ENCODE peak calls at places on chromosomes 16 and 17, in nine cellular contexts. C, K, W, F, A, P, Y, I and T are unnamed samples.

GRCh38 chr16:81521141-81521626 is 76.6 kb downstream of the CMIP start:
- DNase-seq in C (no peak), K (no peak), W (no peak), F (no peak), A (peak), P (no peak), Y (peak), I (no peak), T (peak)

GRCh38 chr17:42270596-42270995 is 5.6 kb downstream of the STAT5B start:
- DNase-seq in C (no peak), K (no peak), W (no peak), F (no peak), A (no peak), P (no peak), Y (no peak), I (no peak), T (no peak)

GRCh38 chr16:66510711-66511614 is 39.0 kb downstream of the TK2 start:
- DNase-seq in C (no peak), K (no peak), W (no peak), F (no peak), A (no peak), P (peak), Y (no peak), I (peak), T (no peak)

GRCh38 chr17:80043963-80044362 is 7.5 kb downstream of the CCDC40 start:
- DNase-seq in C (no peak), K (no peak), W (no peak), F (no peak), A (no peak), P (no peak), Y (no peak), I (no peak), T (no peak)

GRCh38 chr17:48011405-48012150 is 26.0 kb downstream of the COPZ2 start:
- DNase-seq in C (no peak), K (peak), W (peak), F (no peak), A (peak), P (no peak), Y (peak), I (no peak), T (peak)

GRCh38 chr16:30903596-30903995 is 7.2 kb downstream of the CTF1 start:
- DNase-seq in C (peak), K (peak), W (no peak), F (no peak), A (no peak), P (no peak), Y (no peak), I (peak), T (no peak)

GRCh38 chr17:63780507-63780906 is 6.5 kb downstream of the DDX42 start:
- DNase-seq in C (no peak), K (no peak), W (no peak), F (no peak), A (no peak), P (peak), Y (no peak), I (no peak), T (no peak)

GRCh38 chr17:40720904-40721303 is 17.4 kb upstream of the KRT24 start:
- DNase-seq in C (no peak), K (no peak), W (no peak), F (no peak), A (no peak), P (no peak), Y (no peak), I (no peak), T (no peak)

GRCh38 chr16:69005641-69006355 is 99.7 kb upstream of the HAS3 start:
- DNase-seq in C (no peak), K (no peak), W (no peak), F (no peak), A (no peak), P (no peak), Y (no peak), I (no peak), T (no peak)

GRCh38 chr16:66913711-66914110 is 5.0 kb downstream of the CDH16 start:
- DNase-seq in C (no peak), K (no peak), W (no peak), F (no peak), A (no peak), P (no peak), Y (no peak), I (no peak), T (no peak)

GRCh38 chr16:84228321-84228838 is 11.4 kb downstream of the KCNG4 start:
- DNase-seq in C (peak), K (peak), W (peak), F (no peak), A (no peak), P (no peak), Y (no peak), I (no peak), T (no peak)

GRCh38 chr16:75139498-75139897 is 8.8 kb upstream of the ZFP1 start:
- DNase-seq in C (no peak), K (no peak), W (no peak), F (no peak), A (no peak), P (no peak), Y (no peak), I (no peak), T (no peak)

GRCh38 chr16:87681990-87682570 is 79.8 kb downstream of the JPH3 start:
- DNase-seq in C (peak), K (no peak), W (no peak), F (no peak), A (no peak), P (peak), Y (no peak), I (no peak), T (no peak)

GRCh38 chr17:42163113-42163512 is 8.3 kb upstream of the RAB5C start:
- DNase-seq in C (no peak), K (no peak), W (no peak), F (no peak), A (peak), P (no peak), Y (no peak), I (no peak), T (no peak)

GRCh38 chr16:83928341-83929055 is 24.5 kb upstream of the OSGIN1 start:
- DNase-seq in C (no peak), K (peak), W (no peak), F (no peak), A (no peak), P (no peak), Y (no peak), I (no peak), T (no peak)

GRCh38 chr16:73405851-73406250 is 357.9 kb upstream of the ZFHX3 start:
- DNase-seq in C (no peak), K (peak), W (no peak), F (no peak), A (no peak), P (no peak), Y (no peak), I (no peak), T (no peak)

GRCh38 chr17:79272666-79273219 is 198.1 kb downstream of the ENGASE start:
- DNase-seq in C (no peak), K (no peak), W (no peak), F (no peak), A (no peak), P (no peak), Y (no peak), I (no peak), T (no peak)

GRCh38 chr16:10946308-10946707 is 1.9 kb downstream of the CLEC16A start:
- DNase-seq in C (no peak), K (peak), W (peak), F (no peak), A (no peak), P (no peak), Y (no peak), I (no peak), T (no peak)

GRCh38 chr16:53672461-53672860 is 31.2 kb downstream of the RPGRIP1L start:
- DNase-seq in C (no peak), K (no peak), W (no peak), F (no peak), A (no peak), P (no peak), Y (no peak), I (no peak), T (no peak)

GRCh38 chr16:62201911-62202310 is 165.7 kb upstream of the CDH8 start:
- DNase-seq in C (no peak), K (no peak), W (no peak), F (no peak), A (no peak), P (no peak), Y (no peak), I (no peak), T (no peak)

GRCh38 chr17:7001562-7001961 is 5.7 kb downstream of the ALOX12 start:
- DNase-seq in C (no peak), K (no peak), W (no peak), F (peak), A (peak), P (no peak), Y (no peak), I (no peak), T (peak)

GRCh38 chr16:23432176-23433128 is 20.5 kb downstream of the COG7 start:
- DNase-seq in C (no peak), K (no peak), W (no peak), F (no peak), A (no peak), P (no peak), Y (no peak), I (no peak), T (no peak)

GRCh38 chr17:78532922-78533640 is 44.1 kb downstream of the DNAH17 start:
- DNase-seq in C (no peak), K (no peak), W (no peak), F (no peak), A (no peak), P (no peak), Y (no peak), I (no peak), T (no peak)

GRCh38 chr17:28743243-28744103 is at the start of gene TRAF4:
- DNase-seq in C (peak), K (peak), W (peak), F (peak), A (peak), P (peak), Y (peak), I (peak), T (peak)

GRCh38 chr17:33948299-33948698 is 306.8 kb upstream of the CCL2 start:
- DNase-seq in C (no peak), K (no peak), W (no peak), F (no peak), A (no peak), P (no peak), Y (no peak), I (no peak), T (no peak)

GRCh38 chr16:23452572-23453337 is at the start of gene COG7:
- DNase-seq in C (peak), K (peak), W (peak), F (peak), A (peak), P (peak), Y (peak), I (peak), T (peak)